ENCODE peak calls at places on chromosomes 7 and 10, in six cellular contexts. D is activated naive CD4-positive, alpha-beta T cell; Z is HEK293T; M is HCT116; E is uterus; U is hippocampal formation. Q is an unnamed sample.

GRCh38 chr10:22699976-22700375 is 14.4 kb downstream of the PIP4K2A start:
- DNase-seq in U (no peak), M (no peak), Z (no peak), D (no peak), E (no peak), Q (no peak)

GRCh38 chr10:27911645-27912044 is 87.2 kb downstream of the ODAD2 start:
- DNase-seq in M (no peak), Z (peak; percentile 11), E (no peak), U (no peak), D (no peak), Q (no peak)

GRCh38 chr7:64892116-64892515 is 11.0 kb upstream of the ZNF273 start:
- DNase-seq in E (no peak), M (no peak), Z (no peak), U (peak; percentile 26), D (no peak), Q (no peak)

GRCh38 chr10:108362306-108362705 is 1197.8 kb upstream of the SORCS1 start:
- DNase-seq in E (no peak), U (no peak), M (no peak), Z (no peak), D (no peak), Q (no peak)

GRCh38 chr7:24734306-24734705 is 23.0 kb downstream of the GSDME start:
- DNase-seq in M (no peak), D (no peak), E (no peak), U (no peak), Z (no peak), Q (no peak)

GRCh38 chr10:122060250-122060649 is 71.3 kb downstream of the TACC2 start:
- DNase-seq in E (no peak), Z (no peak), D (no peak), M (no peak), U (no peak), Q (no peak)

GRCh38 chr7:110442386-110442837 is 648.5 kb upstream of the LRRN3 start:
- DNase-seq in M (peak; percentile 51), D (no peak), U (no peak), E (no peak), Z (peak; percentile 46), Q (no peak)

GRCh38 chr7:1669954-1670893 is at the start of gene ELFN1:
- DNase-seq in U (no peak), E (no peak), D (no peak), Z (peak; percentile 58), M (no peak), Q (no peak)

GRCh38 chr7:40551685-40552576 is 417.1 kb downstream of the SUGCT start:
- DNase-seq in U (no peak), E (no peak), Z (no peak), M (no peak), D (no peak), Q (no peak)

Q was measured in nucleus accumbens.